ENCODE peak calls at places on chromosomes 3 and 15, in six cellular contexts. One of them, this sample, is unnamed.

GRCh38 chr3:156826896-156827882 is 1.0 kb downstream of the LEKR1 start:
- DNase-seq in adrenal gland: no peak
- DNase-seq in HepG2: no peak
- DNase-seq in coronary artery: no peak
- DNase-seq in right cardiac atrium: no peak
- DNase-seq in left ventricle myocardium inferior: no peak
- DNase-seq in this sample: no peak

GRCh38 chr15:40982855-40983254 is 29.6 kb downstream of the CHAC1 start:
- DNase-seq in HepG2: no peak
- DNase-seq in right cardiac atrium: peak; percentile 74
- DNase-seq in left ventricle myocardium inferior: no peak
- DNase-seq in coronary artery: no peak
- DNase-seq in adrenal gland: no peak
- DNase-seq in this sample: peak; percentile 67

GRCh38 chr3:2283818-2284217 is 185.2 kb downstream of the CNTN4 start:
- DNase-seq in HepG2: no peak
- DNase-seq in adrenal gland: no peak
- DNase-seq in right cardiac atrium: no peak
- DNase-seq in coronary artery: no peak
- DNase-seq in left ventricle myocardium inferior: no peak
- DNase-seq in this sample: no peak

GRCh38 chr3:144221771-144222170 is 250.1 kb downstream of the DIPK2A start:
- DNase-seq in left ventricle myocardium inferior: no peak
- DNase-seq in right cardiac atrium: no peak
- DNase-seq in HepG2: no peak
- DNase-seq in adrenal gland: no peak
- DNase-seq in coronary artery: no peak
- DNase-seq in this sample: no peak

GRCh38 chr3:63976166-63976861 is 47.0 kb downstream of the PSMD6 start:
- DNase-seq in HepG2: peak; percentile 62
- DNase-seq in coronary artery: no peak
- DNase-seq in left ventricle myocardium inferior: no peak
- DNase-seq in right cardiac atrium: no peak
- DNase-seq in adrenal gland: peak; percentile 32
- DNase-seq in this sample: peak; percentile 81

GRCh38 chr3:62036726-62037125 is 336.6 kb downstream of the FEZF2 start:
- DNase-seq in coronary artery: no peak
- DNase-seq in left ventricle myocardium inferior: no peak
- DNase-seq in adrenal gland: no peak
- DNase-seq in HepG2: no peak
- DNase-seq in right cardiac atrium: no peak
- DNase-seq in this sample: no peak

GRCh38 chr3:184429786-184430185 is 49.9 kb downstream of the CHRD start:
- DNase-seq in HepG2: no peak
- DNase-seq in adrenal gland: no peak
- DNase-seq in left ventricle myocardium inferior: no peak
- DNase-seq in right cardiac atrium: no peak
- DNase-seq in coronary artery: no peak
- DNase-seq in this sample: no peak

GRCh38 chr3:185473290-185473815 is 25.5 kb downstream of the TMEM41A start:
- DNase-seq in right cardiac atrium: no peak
- DNase-seq in HepG2: no peak
- DNase-seq in coronary artery: no peak
- DNase-seq in left ventricle myocardium inferior: no peak
- DNase-seq in adrenal gland: peak; percentile 91
- DNase-seq in this sample: no peak

GRCh38 chr3:52091566-52092290 is 35.4 kb upstream of the DUSP7 start:
- DNase-seq in adrenal gland: no peak
- DNase-seq in right cardiac atrium: no peak
- DNase-seq in coronary artery: peak; percentile 86
- DNase-seq in HepG2: no peak
- DNase-seq in left ventricle myocardium inferior: peak; percentile 2
- DNase-seq in this sample: no peak

GRCh38 chr3:190811775-190812480 is 50.6 kb downstream of the GMNC start:
- DNase-seq in left ventricle myocardium inferior: no peak
- DNase-seq in right cardiac atrium: no peak
- DNase-seq in coronary artery: no peak
- DNase-seq in adrenal gland: no peak
- DNase-seq in HepG2: peak; percentile 54
- DNase-seq in this sample: peak; percentile 36
- H3K4me3 ChIP-seq in left ventricle myocardium inferior: no peak overlapping the region
- H3K4me3 ChIP-seq in right cardiac atrium: no peak overlapping the region
- H3K4me3 ChIP-seq in coronary artery: peak overlapping the region; percentile 2
- H3K4me3 ChIP-seq in adrenal gland: no peak overlapping the region
- H3K4me3 ChIP-seq in HepG2: no peak overlapping the region
- H3K4me3 ChIP-seq in this sample: peak overlapping the region; percentile 52

GRCh38 chr3:30342319-30343060 is 263.9 kb upstream of the TGFBR2 start:
- DNase-seq in adrenal gland: peak; percentile 71
- DNase-seq in coronary artery: no peak
- DNase-seq in left ventricle myocardium inferior: no peak
- DNase-seq in right cardiac atrium: no peak
- DNase-seq in HepG2: peak; percentile 87
- DNase-seq in this sample: peak; percentile 79

GRCh38 chr3:30343067-30343831 is 263.2 kb upstream of the TGFBR2 start:
- DNase-seq in HepG2: no peak
- DNase-seq in adrenal gland: no peak
- DNase-seq in coronary artery: no peak
- DNase-seq in left ventricle myocardium inferior: no peak
- DNase-seq in right cardiac atrium: no peak
- DNase-seq in this sample: no peak

GRCh38 chr3:30344288-30344687 is 262.1 kb upstream of the TGFBR2 start:
- DNase-seq in left ventricle myocardium inferior: no peak
- DNase-seq in adrenal gland: no peak
- DNase-seq in coronary artery: no peak
- DNase-seq in right cardiac atrium: no peak
- DNase-seq in HepG2: peak; percentile 89
- DNase-seq in this sample: no peak

GRCh38 chr3:30341851-30342250 is 264.6 kb upstream of the TGFBR2 start:
- DNase-seq in coronary artery: no peak
- DNase-seq in right cardiac atrium: no peak
- DNase-seq in HepG2: no peak
- DNase-seq in left ventricle myocardium inferior: no peak
- DNase-seq in adrenal gland: no peak
- DNase-seq in this sample: no peak

DNA sequence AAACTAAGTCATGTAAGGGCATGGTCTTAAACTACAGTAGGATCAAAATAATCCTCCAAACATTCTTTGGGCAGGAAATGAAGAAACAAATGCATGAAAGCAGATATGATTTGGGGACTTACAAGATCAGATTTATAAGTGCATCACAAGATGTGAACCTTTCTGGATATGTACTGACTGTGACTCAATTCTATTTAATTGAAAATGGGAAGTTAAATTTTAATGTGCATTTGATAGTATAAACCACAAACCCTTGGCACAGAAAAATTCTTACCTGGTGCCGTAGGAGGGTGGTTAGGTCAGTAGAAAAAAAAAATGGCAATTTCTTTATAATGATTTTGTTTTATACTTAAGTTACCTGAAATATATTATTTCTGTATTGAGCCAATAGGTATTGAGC is 262.5 kb upstream of the TGFBR2 start:
- DNase-seq in HepG2: no peak
- DNase-seq in adrenal gland: no peak
- DNase-seq in right cardiac atrium: no peak
- DNase-seq in left ventricle myocardium inferior: no peak
- DNase-seq in coronary artery: no peak
- DNase-seq in this sample: no peak
- H3K27ac ChIP-seq in HepG2: peak overlapping the region; percentile 24
- H3K27ac ChIP-seq in adrenal gland: no peak overlapping the region
- H3K27ac ChIP-seq in right cardiac atrium: no peak overlapping the region
- H3K27ac ChIP-seq in left ventricle myocardium inferior: peak overlapping the region; percentile 73
- H3K27ac ChIP-seq in coronary artery: no peak overlapping the region
- H3K27ac ChIP-seq in this sample: no peak overlapping the region

DNA sequence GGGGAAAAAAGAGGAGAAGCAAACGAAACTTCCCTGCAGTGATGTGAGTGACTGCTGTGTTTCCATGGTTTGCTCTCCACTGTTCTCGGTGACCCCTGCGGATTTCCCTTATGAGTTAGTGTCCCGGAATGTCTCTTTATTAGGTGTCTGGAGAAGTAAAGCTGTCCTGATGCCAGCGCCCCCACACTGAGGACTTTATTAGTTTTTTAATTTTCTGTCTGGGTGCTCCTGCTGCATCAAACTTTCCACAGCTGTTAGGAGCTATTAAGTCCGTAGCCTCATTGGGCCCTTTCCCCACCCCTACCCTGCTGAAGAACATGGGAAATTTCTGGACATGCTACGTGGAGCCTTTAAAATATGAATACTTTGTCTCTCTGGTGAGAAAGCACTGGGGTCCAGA is 161.8 kb upstream of the HES1 start:
- DNase-seq in right cardiac atrium: no peak
- DNase-seq in HepG2: no peak
- DNase-seq in adrenal gland: no peak
- DNase-seq in coronary artery: no peak
- DNase-seq in left ventricle myocardium inferior: no peak
- DNase-seq in this sample: no peak
- H3K4me3 ChIP-seq in right cardiac atrium: no peak overlapping the region
- H3K4me3 ChIP-seq in HepG2: no peak overlapping the region
- H3K4me3 ChIP-seq in adrenal gland: no peak overlapping the region
- H3K4me3 ChIP-seq in coronary artery: no peak overlapping the region
- H3K4me3 ChIP-seq in left ventricle myocardium inferior: no peak overlapping the region
- H3K4me3 ChIP-seq in this sample: no peak overlapping the region

GRCh38 chr3:46946416-46946815 is 30.1 kb downstream of the CCDC12 start:
- DNase-seq in coronary artery: no peak
- DNase-seq in right cardiac atrium: no peak
- DNase-seq in left ventricle myocardium inferior: no peak
- DNase-seq in adrenal gland: no peak
- DNase-seq in HepG2: no peak
- DNase-seq in this sample: no peak
- H3K27ac ChIP-seq in coronary artery: no peak overlapping the region
- H3K27ac ChIP-seq in right cardiac atrium: no peak overlapping the region
- H3K27ac ChIP-seq in left ventricle myocardium inferior: peak overlapping the region; percentile 92
- H3K27ac ChIP-seq in adrenal gland: peak overlapping the region; percentile 94
- H3K27ac ChIP-seq in HepG2: no peak overlapping the region
- H3K27ac ChIP-seq in this sample: no peak overlapping the region

DNA sequence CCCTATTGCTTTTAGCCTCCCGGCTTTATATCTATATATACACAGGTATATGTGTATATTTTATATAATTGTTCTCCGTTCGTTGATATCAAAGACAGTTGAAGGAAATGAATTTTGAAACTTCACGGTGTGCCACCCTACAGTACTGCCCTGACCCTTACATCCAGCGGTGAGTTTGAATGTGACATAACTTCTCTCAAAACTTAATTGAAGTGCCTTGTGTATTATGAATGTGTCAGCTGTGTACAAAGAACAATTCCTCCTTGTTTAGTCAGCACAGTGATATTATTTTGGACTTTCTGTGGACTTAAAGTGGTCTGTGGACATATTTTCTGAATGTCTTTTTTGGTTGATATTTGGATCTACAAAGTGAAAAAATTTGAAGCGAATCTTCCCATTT is 220 bp downstream of the TP63 start:
- DNase-seq in left ventricle myocardium inferior: no peak
- DNase-seq in adrenal gland: no peak
- DNase-seq in coronary artery: no peak
- DNase-seq in HepG2: no peak
- DNase-seq in right cardiac atrium: no peak
- DNase-seq in this sample: no peak
- H3K4me3 ChIP-seq in left ventricle myocardium inferior: peak overlapping the region; percentile 56
- H3K4me3 ChIP-seq in adrenal gland: no peak overlapping the region
- H3K4me3 ChIP-seq in coronary artery: no peak overlapping the region
- H3K4me3 ChIP-seq in HepG2: no peak overlapping the region
- H3K4me3 ChIP-seq in right cardiac atrium: peak overlapping the region; percentile 66
- H3K4me3 ChIP-seq in this sample: no peak overlapping the region

GRCh38 chr3:66998075-66998898 is at the start of gene KBTBD8:
- DNase-seq in right cardiac atrium: peak; percentile 99
- DNase-seq in HepG2: peak; percentile 97
- DNase-seq in adrenal gland: peak; percentile 99
- DNase-seq in coronary artery: peak; percentile 100
- DNase-seq in left ventricle myocardium inferior: peak; percentile 98
- DNase-seq in this sample: peak; percentile 95
- H3K27ac ChIP-seq in right cardiac atrium: peak within 1 kb of the TSS; percentile 71
- H3K27ac ChIP-seq in HepG2: peak within 1 kb of the TSS; percentile 11
- H3K27ac ChIP-seq in adrenal gland: peak within 1 kb of the TSS; percentile 71
- H3K27ac ChIP-seq in coronary artery: peak within 1 kb of the TSS; percentile 40
- H3K27ac ChIP-seq in left ventricle myocardium inferior: peak within 1 kb of the TSS; percentile 87
- H3K27ac ChIP-seq in this sample: peak within 1 kb of the TSS; percentile 54

GRCh38 chr3:42994595-42994994 is 15.5 kb downstream of the GASK1A start:
- DNase-seq in coronary artery: no peak
- DNase-seq in adrenal gland: no peak
- DNase-seq in HepG2: no peak
- DNase-seq in left ventricle myocardium inferior: no peak
- DNase-seq in right cardiac atrium: no peak
- DNase-seq in this sample: no peak
- H3K4me3 ChIP-seq in coronary artery: no peak overlapping the region
- H3K4me3 ChIP-seq in adrenal gland: no peak overlapping the region
- H3K4me3 ChIP-seq in HepG2: no peak overlapping the region
- H3K4me3 ChIP-seq in left ventricle myocardium inferior: no peak overlapping the region
- H3K4me3 ChIP-seq in right cardiac atrium: no peak overlapping the region
- H3K4me3 ChIP-seq in this sample: no peak overlapping the region

GRCh38 chr3:60444898-60445297 is 806.4 kb downstream of the FHIT start:
- DNase-seq in left ventricle myocardium inferior: no peak
- DNase-seq in adrenal gland: no peak
- DNase-seq in coronary artery: no peak
- DNase-seq in HepG2: no peak
- DNase-seq in right cardiac atrium: no peak
- DNase-seq in this sample: no peak

GRCh38 chr3:60435941-60436650 is 815.2 kb downstream of the FHIT start:
- DNase-seq in right cardiac atrium: no peak
- DNase-seq in HepG2: no peak
- DNase-seq in left ventricle myocardium inferior: no peak
- DNase-seq in adrenal gland: no peak
- DNase-seq in coronary artery: no peak
- DNase-seq in this sample: no peak

GRCh38 chr3:60445416-60445815 is 805.8 kb downstream of the FHIT start:
- DNase-seq in adrenal gland: no peak
- DNase-seq in left ventricle myocardium inferior: no peak
- DNase-seq in coronary artery: no peak
- DNase-seq in right cardiac atrium: no peak
- DNase-seq in HepG2: no peak
- DNase-seq in this sample: no peak

GRCh38 chr3:60434945-60435344 is 816.3 kb downstream of the FHIT start:
- DNase-seq in coronary artery: no peak
- DNase-seq in left ventricle myocardium inferior: no peak
- DNase-seq in adrenal gland: no peak
- DNase-seq in HepG2: no peak
- DNase-seq in right cardiac atrium: no peak
- DNase-seq in this sample: no peak

DNA sequence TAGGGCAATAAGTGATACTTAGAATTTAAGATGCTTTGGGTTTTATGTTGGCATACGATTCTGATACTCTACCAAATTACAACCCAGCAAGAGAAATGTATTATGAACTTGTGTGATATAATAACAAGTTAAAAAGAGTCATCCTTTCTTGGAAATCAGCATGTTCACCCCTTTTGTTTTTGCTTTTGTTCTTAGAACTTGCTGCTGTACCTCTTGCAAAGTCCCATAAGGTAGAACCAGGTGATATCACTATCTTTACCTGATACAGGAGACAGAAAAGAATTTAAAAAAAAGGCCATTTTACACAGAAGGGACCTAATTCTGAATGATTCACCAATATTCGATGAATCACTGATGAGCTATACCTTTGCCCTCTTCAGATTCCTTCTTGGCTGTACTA is 810.4 kb downstream of the FHIT start:
- DNase-seq in coronary artery: no peak
- DNase-seq in left ventricle myocardium inferior: no peak
- DNase-seq in adrenal gland: no peak
- DNase-seq in HepG2: no peak
- DNase-seq in right cardiac atrium: no peak
- DNase-seq in this sample: no peak
- H3K27ac ChIP-seq in coronary artery: no peak overlapping the region
- H3K27ac ChIP-seq in left ventricle myocardium inferior: no peak overlapping the region
- H3K27ac ChIP-seq in adrenal gland: no peak overlapping the region
- H3K27ac ChIP-seq in HepG2: no peak overlapping the region
- H3K27ac ChIP-seq in right cardiac atrium: no peak overlapping the region
- H3K27ac ChIP-seq in this sample: no peak overlapping the region